ENCODE peak calls at places on chromosomes 13 and 19, in six cellular contexts. C, R, L, E, M and U are unnamed samples. For H3K27me3, the result is how much of the 10 kb centered on the place peaks cover.

GRCh38 chr13:109971006-109971744 is 184.8 kb upstream of the IRS2 start:
- DNase-seq in C (no peak), R (no peak), L (no peak), E (no peak), M (no peak), U (no peak)

GRCh38 chr19:13430790-13431582 is 75.3 kb downstream of the CACNA1A start:
- DNase-seq in C (peak), R (no peak), L (peak), E (peak), M (peak), U (peak)

GRCh38 chr13:48644951-48645350 is 8.8 kb upstream of the CYSLTR2 start:
- DNase-seq in C (no peak), R (no peak), L (no peak), E (no peak), M (no peak), U (no peak)

GRCh38 chr19:5903054-5903501 is 512 bp downstream of the NDUFA11 start:
- DNase-seq in C (no peak), R (no peak), L (no peak), E (peak), M (no peak), U (no peak)

GRCh38 chr13:80737513-80737912 is 396.6 kb upstream of the SPRY2 start:
- DNase-seq in C (no peak), R (no peak), L (no peak), E (no peak), M (no peak), U (no peak)

GRCh38 chr19:47581605-47582319 is 8.8 kb upstream of the ZNF541 start:
- DNase-seq in C (no peak), R (peak), L (peak), E (peak), M (no peak), U (no peak)

GRCh38 chr13:51681037-51681678 is 96.9 kb downstream of the WDFY2 start:
- DNase-seq in C (no peak), R (no peak), L (no peak), E (peak), M (no peak), U (no peak)

GRCh38 chr19:35120492-35120891 is 4.9 kb downstream of the FXYD3 start:
- DNase-seq in C (no peak), R (no peak), L (no peak), E (peak), M (no peak), U (no peak)

GRCh38 chr19:400976-401835 is 7.7 kb downstream of the C2CD4C start:
- DNase-seq in C (no peak), R (no peak), L (peak), E (no peak), M (no peak), U (no peak)

GRCh38 chr13:113758651-113759524 is at the start of gene TMEM255B:
- DNase-seq in C (peak), R (peak), L (peak), E (peak), M (peak), U (peak)

GRCh38 chr13:42211704-42212103 is 60.2 kb upstream of the AKAP11 start:
- DNase-seq in C (no peak), R (no peak), L (no peak), E (peak), M (no peak), U (no peak)

GRCh38 chr19:54660967-54661366 is 1.8 kb upstream of the LILRB4 start:
- DNase-seq in C (no peak), R (no peak), L (no peak), E (no peak), M (no peak), U (no peak)

GRCh38 chr19:510606-511100 is 3.4 kb downstream of the TPGS1 start:
- DNase-seq in C (peak), R (no peak), L (peak), E (peak), M (peak), U (peak)

GRCh38 chr19:30671622-30672051 is 299.5 kb downstream of the ZNF536 start:
- DNase-seq in C (no peak), R (no peak), L (no peak), E (no peak), M (no peak), U (no peak)

GRCh38 chr19:42471554-42472249 is 29.0 kb upstream of the CXCL17 start:
- DNase-seq in C (no peak), R (peak), L (no peak), E (peak), M (peak), U (no peak)

GRCh38 chr19:28377077-28377476 is 835.9 kb downstream of the UQCRFS1 start:
- DNase-seq in C (no peak), R (no peak), L (no peak), E (no peak), M (no peak), U (no peak)

GRCh38 chr13:44653261-44653660 is 77.1 kb upstream of the TSC22D1 start:
- DNase-seq in C (no peak), R (no peak), L (no peak), E (peak), M (no peak), U (no peak)

GRCh38 chr19:32067686-32068085 is 277.7 kb upstream of the ZNF507 start:
- DNase-seq in C (no peak), R (no peak), L (no peak), E (no peak), M (no peak), U (no peak)

GRCh38 chr19:31749231-31749630 is 400.0 kb upstream of the TSHZ3 start:
- DNase-seq in C (no peak), R (no peak), L (no peak), E (no peak), M (no peak), U (no peak)

GRCh38 chr19:370641-371330 is 26.2 kb upstream of the MIER2 start:
- DNase-seq in C (no peak), R (no peak), L (no peak), E (no peak), M (no peak), U (no peak)

GRCh38 chr19:5804516-5805464 is at the start of gene NRTN:
- DNase-seq in C (no peak), R (no peak), L (no peak), E (no peak), M (peak), U (peak)

GRCh38 chr19:45637890-45638667 is 1.1 kb downstream of the EML2 start:
- DNase-seq in C (no peak), R (no peak), L (no peak), E (peak), M (peak), U (no peak)

GRCh38 chr13:43023244-43023931 is at the start of gene DNAJC15:
- DNase-seq in C (peak), R (peak), L (peak), E (no peak), M (peak), U (peak)

GRCh38 chr19:1582201-1582600 is 10.5 kb downstream of the MBD3 start:
- DNase-seq in C (no peak), R (no peak), L (no peak), E (no peak), M (no peak), U (no peak)
- H3K27ac ChIP-seq in C (no peak), R (peak), L (no peak), E (no peak), M (no peak), U (no peak)

DNA sequence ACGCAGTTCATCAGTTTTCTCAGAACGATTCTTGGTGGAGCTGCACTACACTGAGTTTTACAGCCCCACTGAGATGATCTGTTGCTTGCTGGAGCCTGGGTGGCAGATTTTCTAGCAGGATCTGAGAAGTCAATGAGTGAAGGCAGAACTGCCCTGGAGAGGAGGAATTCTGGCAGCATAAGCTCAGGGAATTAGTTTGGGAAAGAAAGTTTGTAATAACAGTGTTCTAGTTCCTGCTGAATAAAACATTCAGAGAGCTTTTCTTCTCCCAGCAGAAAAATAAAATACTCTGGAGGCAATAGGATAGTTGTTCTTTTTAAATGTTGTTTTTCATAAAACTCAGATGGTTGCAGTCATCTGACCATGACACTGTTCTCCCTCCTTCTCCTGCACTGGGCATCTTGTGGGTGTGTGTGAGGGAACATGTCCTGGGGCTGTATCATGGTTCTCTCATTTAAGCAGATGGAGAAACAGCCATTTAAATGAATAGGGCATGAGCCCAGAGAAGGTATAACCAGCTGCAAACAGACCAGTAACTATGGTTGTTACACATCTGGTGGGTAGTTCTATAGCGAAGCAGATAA is 29.6 kb downstream of the OLFM4 start:
- DNase-seq in C (no peak), R (no peak), L (no peak), E (no peak), M (no peak), U (no peak)
- H3K27me3 ChIP-seq in C (under half), R (under half), L (under half), E (under half), M (under half), U (under half)

GRCh38 chr19:8307400-8307964 is 676 bp downstream of the CD320 start:
- DNase-seq in C (peak), R (peak), L (no peak), E (no peak), M (peak), U (no peak)
- TF ChIP-seq CTCF in C (no peak), R (no peak), L (no peak), E (peak), M (no peak), U (no peak)

GRCh38 chr13:91292630-91293221 is 54.8 kb upstream of the MIR17HG start:
- DNase-seq in C (no peak), R (no peak), L (no peak), E (no peak), M (no peak), U (no peak)
- H3K27ac ChIP-seq in C (no peak), R (no peak), L (no peak), E (no peak), M (no peak), U (no peak)

GRCh38 chr19:38975861-38976271 is 324 bp upstream of the FBXO17 start:
- DNase-seq in C (no peak), R (no peak), L (no peak), E (no peak), M (no peak), U (no peak)
- H3K27me3 ChIP-seq in C (under half), R (under half), L (under half), E (under half), M (under half), U (under half)

GRCh38 chr19:11137542-11138384 is 17.8 kb downstream of the SPC24 start:
- DNase-seq in C (peak), R (peak), L (peak), E (peak), M (peak), U (peak)

GRCh38 chr19:11136400-11137101 is 19.0 kb downstream of the SPC24 start:
- DNase-seq in C (no peak), R (no peak), L (no peak), E (peak), M (no peak), U (no peak)

GRCh38 chr19:11140896-11141295 is 14.7 kb downstream of the SPC24 start:
- DNase-seq in C (no peak), R (no peak), L (no peak), E (no peak), M (no peak), U (no peak)

GRCh38 chr19:11141937-11142527 is 13.6 kb downstream of the SPC24 start:
- DNase-seq in C (no peak), R (no peak), L (no peak), E (no peak), M (no peak), U (no peak)

DNA sequence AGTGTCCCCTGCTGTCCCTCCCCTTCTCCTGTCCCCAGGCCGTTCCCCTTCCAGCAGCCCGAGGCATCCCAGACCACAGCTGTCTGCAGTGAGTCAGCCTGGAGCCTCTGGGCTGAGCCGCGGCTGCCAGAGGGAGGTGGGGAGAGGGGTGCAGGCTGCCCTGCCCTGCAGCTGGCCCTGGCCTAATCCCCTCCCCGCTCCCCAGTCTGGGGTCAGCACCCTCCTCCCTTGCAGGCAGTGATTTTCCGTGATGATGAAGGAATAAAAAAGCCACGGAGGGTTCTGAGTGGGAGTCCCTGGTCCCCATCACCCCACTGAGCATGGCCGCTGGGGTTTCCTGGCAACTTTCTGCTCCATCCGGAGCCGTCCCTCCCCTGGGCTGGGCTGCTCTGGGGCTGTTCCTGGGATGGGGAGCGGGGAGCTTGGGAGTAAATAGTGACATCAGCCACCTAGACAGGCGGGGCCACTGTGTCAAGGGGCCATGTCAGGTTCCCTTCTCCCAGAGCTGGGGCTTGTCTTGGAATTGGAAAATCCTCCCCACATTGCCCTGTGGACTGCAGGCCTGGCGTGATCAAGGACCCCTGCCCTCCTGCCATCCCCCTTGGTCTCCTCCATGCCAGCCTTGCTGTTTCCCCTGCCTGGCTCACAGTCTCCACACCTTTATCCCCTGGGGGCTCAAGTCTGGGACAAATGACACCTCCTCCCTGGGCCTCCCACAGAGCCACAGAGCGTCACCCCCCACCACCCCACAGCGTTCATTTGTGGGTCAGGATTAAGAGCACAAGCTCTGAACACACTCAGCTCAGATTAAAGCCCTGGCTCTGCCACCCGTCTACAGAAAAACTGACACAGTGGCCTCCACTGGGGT is 16.7 kb downstream of the SPC24 start:
- DNase-seq in C (peak), R (peak), L (peak), E (peak), M (peak), U (no peak)
- TF ChIP-seq CTCF in C (no peak), R (no peak), L (no peak), E (no peak), M (no peak), U (no peak)

GRCh38 chr19:7734220-7735203 is 2.6 kb upstream of the CLEC4G start:
- DNase-seq in C (no peak), R (no peak), L (no peak), E (no peak), M (no peak), U (no peak)

GRCh38 chr19:7738023-7738422 is 6.1 kb upstream of the CLEC4G start:
- DNase-seq in C (no peak), R (no peak), L (no peak), E (no peak), M (no peak), U (no peak)

GRCh38 chr19:7733376-7733775 is 1.5 kb upstream of the CLEC4G start:
- DNase-seq in C (no peak), R (no peak), L (no peak), E (no peak), M (no peak), U (no peak)

GRCh38 chr19:7737215-7737614 is 5.3 kb upstream of the CLEC4G start:
- DNase-seq in C (no peak), R (no peak), L (no peak), E (no peak), M (no peak), U (no peak)

DNA sequence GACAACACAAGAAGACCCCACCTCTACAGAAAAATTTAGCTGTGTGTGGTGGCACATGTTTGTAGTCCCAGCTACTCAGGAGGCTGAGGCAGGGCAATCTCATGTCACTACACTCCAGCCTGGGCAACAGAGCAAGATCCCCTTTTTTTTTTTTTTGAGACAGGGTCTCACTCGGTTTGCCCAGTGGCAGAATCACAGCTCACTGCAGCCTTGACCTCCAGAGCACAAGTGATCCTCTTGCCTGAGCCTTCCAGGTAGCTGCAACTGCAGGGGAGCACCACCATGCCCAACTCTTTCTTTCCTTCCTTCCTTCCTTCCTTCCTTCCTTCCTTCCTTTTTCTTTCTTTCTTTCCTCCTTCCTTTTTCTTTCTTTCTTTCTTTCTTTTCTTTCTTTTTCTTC is 4.2 kb upstream of the CLEC4G start:
- DNase-seq in C (no peak), R (no peak), L (no peak), E (no peak), M (no peak), U (no peak)
- H3K27ac ChIP-seq in C (no peak), R (no peak), L (no peak), E (no peak), M (no peak), U (no peak)

GRCh38 chr13:64930636-64931035 is 2299.5 kb downstream of the PCDH9 start:
- DNase-seq in C (no peak), R (no peak), L (no peak), E (no peak), M (no peak), U (no peak)

GRCh38 chr13:64928704-64929499 is 2301.2 kb downstream of the PCDH9 start:
- DNase-seq in C (no peak), R (no peak), L (no peak), E (peak), M (no peak), U (no peak)

GRCh38 chr13:64924401-64924800 is 2305.7 kb downstream of the PCDH9 start:
- DNase-seq in C (no peak), R (no peak), L (no peak), E (no peak), M (no peak), U (no peak)

GRCh38 chr13:64925727-64926126 is 2304.4 kb downstream of the PCDH9 start:
- DNase-seq in C (no peak), R (no peak), L (no peak), E (no peak), M (no peak), U (no peak)

GRCh38 chr13:64925284-64925683 is 2304.9 kb downstream of the PCDH9 start:
- DNase-seq in C (no peak), R (no peak), L (no peak), E (no peak), M (no peak), U (no peak)
- H3K27me3 ChIP-seq in C (under half), R (under half), L (under half), E (under half), M (under half), U (under half)

DNA sequence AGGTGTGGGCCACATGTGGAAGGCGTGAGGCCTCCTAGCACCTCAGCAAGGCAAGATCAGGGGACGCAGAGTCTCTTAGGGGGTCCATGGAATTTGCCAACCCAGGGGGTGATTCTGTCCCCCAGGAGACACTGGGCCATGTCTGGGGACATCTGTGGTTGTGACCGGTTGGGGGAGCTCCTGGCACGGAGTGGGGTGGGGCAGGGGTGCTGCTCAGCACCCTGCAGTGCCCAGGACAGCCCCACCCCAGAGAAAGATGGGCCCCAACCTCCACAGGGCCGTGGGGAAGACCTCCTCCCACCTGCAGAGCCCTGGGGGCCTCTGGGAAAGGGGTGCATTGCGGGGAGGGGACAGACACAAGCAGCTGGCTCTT is 4.0 kb downstream of the MKNK2 start:
- DNase-seq in C (no peak), R (no peak), L (no peak), E (no peak), M (no peak), U (no peak)
- TF ChIP-seq CTCF in C (no peak), R (no peak), L (no peak), E (no peak), M (no peak), U (no peak)

GRCh38 chr19:16874250-16874977 is 14.4 kb upstream of the F2RL3 start:
- DNase-seq in C (no peak), R (no peak), L (no peak), E (no peak), M (no peak), U (no peak)
- H3K27ac ChIP-seq in C (no peak), R (peak), L (peak), E (no peak), M (no peak), U (no peak)